ENCODE peak calls at places on chromosomes 3 and 15, in five cellular contexts. J is HTR-8/SVneo, I is mesenteric fat pad, H is activated gamma-delta T cell treated with Interleukin-2 at 50 U/mL for 16 hours, O is ELR. A is an unnamed sample.
A peak's percentile ranks its signal among the peaks of the same experiment; 100 is the strongest.

GRCh38 chr15:76636059-76636458 is 269.1 kb downstream of the SCAPER start:
- DNase-seq in J (no peak), I (no peak), H (no peak), O (peak; percentile 11), A (no peak)

GRCh38 chr3:13301295-13301987 is 118.7 kb downstream of the NUP210 start:
- DNase-seq in J (peak; percentile 86), I (no peak), H (no peak), O (peak; percentile 79), A (peak; percentile 45)

GRCh38 chr15:29615791-29616190 is 206.5 kb downstream of the TJP1 start:
- DNase-seq in J (no peak), I (no peak), H (no peak), O (no peak), A (no peak)

GRCh38 chr3:17800232-17800631 is 57.8 kb upstream of the TBC1D5 start:
- DNase-seq in J (peak; percentile 25), I (no peak), H (no peak), O (peak; percentile 66), A (no peak)

GRCh38 chr3:127525373-127525772 is 65.2 kb downstream of the TPRA1 start:
- DNase-seq in J (peak; percentile 83), I (no peak), H (no peak), O (peak; percentile 74), A (peak; percentile 28)

GRCh38 chr15:97968380-97968779 is 7.9 kb downstream of the ARRDC4 start:
- DNase-seq in J (no peak), I (no peak), H (no peak), O (peak; percentile 70), A (no peak)

GRCh38 chr3:48661501-48662139 is 1.1 kb downstream of the CELSR3 start:
- DNase-seq in J (peak; percentile 60), I (no peak), H (peak; percentile 68), O (peak; percentile 50), A (peak; percentile 91)

GRCh38 chr15:62647195-62647865 is 395.2 kb upstream of the TPM1 start:
- DNase-seq in J (peak; percentile 80), I (no peak), H (no peak), O (peak; percentile 83), A (peak; percentile 70)

GRCh38 chr3:146421814-146422748 is 47.3 kb downstream of the PLSCR2 start:
- DNase-seq in J (no peak), I (no peak), H (no peak), O (peak; percentile 87), A (no peak)

GRCh38 chr3:123713211-123713610 is 128.4 kb upstream of the HACD2 start:
- DNase-seq in J (no peak), I (no peak), H (no peak), O (no peak), A (no peak)

A was measured in COLO829.